ENCODE peak calls at places on chromosomes 1 and 21, in nine cellular contexts. One of them, this sample, is unnamed.

GRCh38 chr21:36589352-36589971 is 109.5 kb upstream of the SIM2 start:
- DNase-seq in EH: peak; percentile 63
- DNase-seq in effector memory CD4-positive, alpha-beta T cell: no peak
- DNase-seq in ACHN: peak; percentile 59
- DNase-seq in brain microvascular endothelial cell: peak; percentile 27
- DNase-seq in naive B cell: no peak
- DNase-seq in BE2C: peak; percentile 42
- DNase-seq in SK-MEL-5: peak; percentile 76
- DNase-seq in activated CD4-positive, alpha-beta T cell treated with anti-CD3 and anti-CD28 coated beads for 24 hours: no peak
- DNase-seq in this sample: no peak

GRCh38 chr21:46425566-46425965 is 33.1 kb upstream of the DIP2A start:
- DNase-seq in EH: no peak
- DNase-seq in brain microvascular endothelial cell: no peak
- DNase-seq in SK-MEL-5: no peak
- DNase-seq in BE2C: no peak
- DNase-seq in effector memory CD4-positive, alpha-beta T cell: peak; percentile 34
- DNase-seq in activated CD4-positive, alpha-beta T cell treated with anti-CD3 and anti-CD28 coated beads for 24 hours: no peak
- DNase-seq in ACHN: no peak
- DNase-seq in naive B cell: no peak
- DNase-seq in this sample: no peak

GRCh38 chr1:117210831-117211261 is at the start of gene VTCN1:
- DNase-seq in SK-MEL-5: no peak
- DNase-seq in brain microvascular endothelial cell: no peak
- DNase-seq in BE2C: no peak
- DNase-seq in effector memory CD4-positive, alpha-beta T cell: no peak
- DNase-seq in naive B cell: no peak
- DNase-seq in activated CD4-positive, alpha-beta T cell treated with anti-CD3 and anti-CD28 coated beads for 24 hours: no peak
- DNase-seq in ACHN: no peak
- DNase-seq in EH: peak; percentile 5
- DNase-seq in this sample: peak; percentile 42

GRCh38 chr1:184822267-184822666 is 67.6 kb upstream of the EDEM3 start:
- DNase-seq in EH: no peak
- DNase-seq in ACHN: no peak
- DNase-seq in brain microvascular endothelial cell: no peak
- DNase-seq in activated CD4-positive, alpha-beta T cell treated with anti-CD3 and anti-CD28 coated beads for 24 hours: no peak
- DNase-seq in naive B cell: no peak
- DNase-seq in BE2C: no peak
- DNase-seq in SK-MEL-5: no peak
- DNase-seq in effector memory CD4-positive, alpha-beta T cell: no peak
- DNase-seq in this sample: no peak

GRCh38 chr1:78340006-78340405 is 150.8 kb upstream of the PTGFR start:
- DNase-seq in EH: peak; percentile 92
- DNase-seq in SK-MEL-5: no peak
- DNase-seq in brain microvascular endothelial cell: peak; percentile 71
- DNase-seq in naive B cell: no peak
- DNase-seq in BE2C: no peak
- DNase-seq in activated CD4-positive, alpha-beta T cell treated with anti-CD3 and anti-CD28 coated beads for 24 hours: no peak
- DNase-seq in effector memory CD4-positive, alpha-beta T cell: no peak
- DNase-seq in ACHN: peak; percentile 51
- DNase-seq in this sample: peak; percentile 42

GRCh38 chr1:165080253-165080896 is 276.1 kb downstream of the LMX1A start:
- DNase-seq in brain microvascular endothelial cell: no peak
- DNase-seq in EH: peak; percentile 46
- DNase-seq in naive B cell: no peak
- DNase-seq in BE2C: no peak
- DNase-seq in activated CD4-positive, alpha-beta T cell treated with anti-CD3 and anti-CD28 coated beads for 24 hours: no peak
- DNase-seq in ACHN: no peak
- DNase-seq in SK-MEL-5: no peak
- DNase-seq in effector memory CD4-positive, alpha-beta T cell: no peak
- DNase-seq in this sample: no peak

GRCh38 chr1:153661111-153661708 is 2.7 kb downstream of the SNAPIN start:
- DNase-seq in brain microvascular endothelial cell: no peak
- DNase-seq in activated CD4-positive, alpha-beta T cell treated with anti-CD3 and anti-CD28 coated beads for 24 hours: no peak
- DNase-seq in ACHN: no peak
- DNase-seq in EH: peak; percentile 28
- DNase-seq in effector memory CD4-positive, alpha-beta T cell: no peak
- DNase-seq in naive B cell: no peak
- DNase-seq in BE2C: no peak
- DNase-seq in SK-MEL-5: no peak
- DNase-seq in this sample: no peak

GRCh38 chr1:212669102-212669501 is 30.5 kb downstream of the BATF3 start:
- DNase-seq in EH: peak; percentile 32
- DNase-seq in effector memory CD4-positive, alpha-beta T cell: no peak
- DNase-seq in BE2C: peak; percentile 59
- DNase-seq in activated CD4-positive, alpha-beta T cell treated with anti-CD3 and anti-CD28 coated beads for 24 hours: no peak
- DNase-seq in brain microvascular endothelial cell: no peak
- DNase-seq in ACHN: peak; percentile 65
- DNase-seq in SK-MEL-5: peak; percentile 64
- DNase-seq in naive B cell: no peak
- DNase-seq in this sample: no peak

This sample was measured in keratinocyte.